ENCODE peak calls at places on chromosomes 16 and 17, in eight cellular contexts. U is naive thymus-derived CD4-positive, alpha-beta T cell; L is endodermal cell; P is body of pancreas; Y is fibroblast of lung; Q is H9; K is CD8-positive, alpha-beta memory T cell; X is SJSA1. N is an unnamed sample.

GRCh38 chr17:2054740-2055493 is at the start of gene HIC1:
- DNase-seq in K (peak; percentile 79), Q (peak; percentile 87), L (peak; percentile 95), U (peak; percentile 91), X (peak; percentile 80), P (peak; percentile 71), Y (peak; percentile 76), N (no peak)

GRCh38 chr17:44940321-44940720 is 7.3 kb downstream of the KIF18B start:
- DNase-seq in L (peak; percentile 58), K (no peak), Q (peak; percentile 34), Y (no peak), U (no peak), X (no peak), P (peak; percentile 54), N (no peak)

GRCh38 chr16:78122774-78123315 is 23.4 kb downstream of the WWOX start:
- DNase-seq in P (peak; percentile 24), Q (no peak), L (no peak), K (peak; percentile 48), Y (peak; percentile 77), U (no peak), X (no peak), N (no peak)

GRCh38 chr16:89448656-89449055 is 41.7 kb downstream of the ANKRD11 start:
- DNase-seq in X (no peak), Q (no peak), L (no peak), P (peak; percentile 60), Y (no peak), K (no peak), U (no peak), N (no peak)

GRCh38 chr17:29045734-29046133 is 2.8 kb downstream of the PIPOX start:
- DNase-seq in L (no peak), U (no peak), Y (no peak), X (no peak), P (no peak), K (no peak), Q (no peak), N (no peak)

GRCh38 chr16:14056970-14057369 is 14.1 kb upstream of the MRTFB start:
- DNase-seq in Y (peak; percentile 41), U (no peak), L (no peak), X (no peak), Q (no peak), K (no peak), P (no peak), N (no peak)

GRCh38 chr16:85759136-85759535 is 8.2 kb upstream of the C16orf74 start:
- DNase-seq in Q (no peak), Y (no peak), K (no peak), P (no peak), X (no peak), L (no peak), U (no peak), N (no peak)

GRCh38 chr17:45823598-45823997 is 21.1 kb upstream of the SPPL2C start:
- DNase-seq in Q (peak; percentile 53), P (no peak), Y (no peak), K (no peak), X (no peak), L (peak; percentile 66), U (no peak), N (no peak)

GRCh38 chr16:75304521-75305363 is 53.3 kb upstream of the BCAR1 start:
- DNase-seq in P (peak; percentile 92), Y (peak; percentile 89), Q (no peak), K (no peak), U (no peak), X (peak; percentile 76), L (no peak), N (peak; percentile 66)

GRCh38 chr17:55299890-55300289 is 35.1 kb downstream of the HLF start:
- DNase-seq in U (no peak), Y (no peak), L (peak; percentile 10), Q (no peak), P (no peak), K (no peak), X (no peak), N (no peak)

GRCh38 chr16:74842413-74842812 is 67.8 kb upstream of the FA2H start:
- DNase-seq in K (no peak), X (no peak), Q (no peak), P (no peak), L (no peak), U (no peak), Y (no peak), N (no peak)

GRCh38 chr16:3063617-3064389 is 1.6 kb upstream of the IL32 start:
- DNase-seq in P (no peak), Q (no peak), Y (no peak), L (no peak), U (no peak), X (no peak), K (no peak), N (no peak)

GRCh38 chr17:58060596-58061191 is 22.5 kb upstream of the DYNLL2 start:
- DNase-seq in U (no peak), Q (no peak), Y (no peak), P (peak; percentile 3), K (no peak), L (peak; percentile 58), X (no peak), N (no peak)

GRCh38 chr17:50420419-50421112 is 5.5 kb upstream of the ACSF2 start:
- DNase-seq in Q (no peak), P (no peak), X (no peak), U (no peak), L (peak; percentile 36), Y (no peak), K (no peak), N (no peak)

GRCh38 chr17:57735707-57736106 is 9.4 kb downstream of the CCDC182 start:
- DNase-seq in Q (peak; percentile 77), P (no peak), U (no peak), L (peak; percentile 88), X (no peak), K (no peak), Y (no peak), N (no peak)

GRCh38 chr16:17744903-17745581 is 274.3 kb upstream of the XYLT1 start:
- DNase-seq in Y (peak; percentile 38), X (no peak), P (no peak), U (no peak), K (no peak), Q (peak; percentile 40), L (peak; percentile 75), N (no peak)

GRCh38 chr17:36000730-36001108 is 634 bp downstream of the CCL15 start:
- DNase-seq in Y (no peak), X (peak; percentile 4), P (no peak), K (no peak), Q (peak; percentile 20), L (peak; percentile 27), U (no peak), N (no peak)

GRCh38 chr16:50501251-50501650 is 46.9 kb upstream of the NKD1 start:
- DNase-seq in X (no peak), Q (no peak), Y (no peak), P (no peak), K (no peak), U (no peak), L (peak; percentile 25), N (no peak)

GRCh38 chr16:50505115-50505514 is 43.1 kb upstream of the NKD1 start:
- DNase-seq in X (no peak), K (no peak), Q (no peak), L (peak; percentile 34), U (no peak), P (no peak), Y (no peak), N (no peak)

GRCh38 chr16:50500171-50500874 is 47.9 kb upstream of the NKD1 start:
- DNase-seq in Q (no peak), U (no peak), P (no peak), X (no peak), Y (no peak), K (no peak), L (peak; percentile 28), N (no peak)

GRCh38 chr16:50501986-50502615 is 46.1 kb upstream of the NKD1 start:
- DNase-seq in P (no peak), Y (no peak), Q (no peak), L (peak; percentile 39), U (no peak), K (no peak), X (no peak), N (no peak)

DNA sequence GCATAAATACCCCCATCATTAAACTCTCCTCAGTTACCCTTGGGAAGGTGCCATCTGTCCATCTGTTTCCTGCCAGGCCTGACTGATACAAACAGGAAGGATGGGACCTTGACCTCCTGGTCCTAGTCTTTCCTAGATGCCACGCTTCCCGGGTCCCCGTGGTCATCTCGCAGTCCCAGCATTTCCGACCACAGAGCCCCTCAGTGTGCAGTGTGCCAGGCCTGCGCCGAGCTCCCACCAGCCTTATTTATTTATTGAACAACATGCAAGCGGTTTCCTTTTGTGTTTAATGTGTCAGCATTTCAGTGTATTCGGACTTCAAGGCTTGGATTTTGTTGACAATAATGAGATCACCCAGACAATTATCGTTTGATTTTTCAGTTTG is 45.6 kb upstream of the NKD1 start:
- DNase-seq in X (no peak), P (no peak), K (no peak), U (no peak), L (peak; percentile 19), Y (no peak), Q (no peak), N (no peak)
- H3K27ac ChIP-seq in X (no peak overlapping the region), P (no peak overlapping the region), K (no peak overlapping the region), U (no peak overlapping the region), L (no peak overlapping the region), Y (no peak overlapping the region), Q (no peak overlapping the region), N (no peak overlapping the region)

GRCh38 chr17:80274871-80275449 is 14.3 kb downstream of the RNF213 start:
- DNase-seq in U (no peak), X (no peak), K (no peak), L (no peak), Y (no peak), Q (no peak), P (no peak), N (no peak)
- H3K27ac ChIP-seq in U (no peak overlapping the region), X (no peak overlapping the region), K (no peak overlapping the region), L (no peak overlapping the region), Y (no peak overlapping the region), Q (no peak overlapping the region), P (no peak overlapping the region), N (no peak overlapping the region)

GRCh38 chr17:17079336-17079735 is 37.1 kb downstream of the MPRIP start:
- DNase-seq in Q (no peak), Y (no peak), P (no peak), K (no peak), X (no peak), U (no peak), L (peak; percentile 85), N (no peak)
- H3K27ac ChIP-seq in Q (no peak overlapping the region), Y (no peak overlapping the region), P (peak overlapping the region; percentile 60), K (no peak overlapping the region), X (no peak overlapping the region), U (no peak overlapping the region), L (no peak overlapping the region), N (peak overlapping the region; percentile 3)

GRCh38 chr17:75246404-75246803 is 15.0 kb downstream of the GGA3 start:
- DNase-seq in K (no peak), Y (no peak), X (no peak), U (no peak), P (no peak), Q (no peak), L (no peak), N (no peak)

GRCh38 chr17:75242461-75243042 is 18.9 kb downstream of the GGA3 start:
- DNase-seq in U (peak; percentile 48), L (no peak), Q (no peak), X (no peak), K (peak; percentile 78), Y (no peak), P (no peak), N (no peak)

GRCh38 chr17:75245011-75245410 is 16.4 kb downstream of the GGA3 start:
- DNase-seq in Q (no peak), Y (no peak), K (no peak), L (no peak), X (no peak), P (no peak), U (no peak), N (no peak)

GRCh38 chr17:75241996-75242460 is 19.4 kb downstream of the GGA3 start:
- DNase-seq in Y (peak; percentile 34), Q (no peak), U (no peak), L (no peak), X (no peak), K (no peak), P (no peak), N (no peak)

GRCh38 chr17:75244133-75244866 is 17.1 kb downstream of the GGA3 start:
- DNase-seq in L (no peak), U (no peak), X (no peak), P (no peak), Q (no peak), K (no peak), Y (no peak), N (no peak)
- H3K27ac ChIP-seq in L (no peak overlapping the region), U (peak overlapping the region; percentile 21), X (no peak overlapping the region), P (no peak overlapping the region), Q (no peak overlapping the region), K (no peak overlapping the region), Y (no peak overlapping the region), N (no peak overlapping the region)

N was measured in epithelial cell of prostate.